ENCODE peak calls at places on chromosomes 11 and 22, in eight cellular contexts. V is adrenal gland, W is right lobe of liver, L is MCF 10A, Q is GM13976, A is osteocyte, I is Calu3, K is nephron progenitor cell. H is an unnamed sample.
A peak's percentile ranks its signal among the peaks of the same experiment; 100 is the strongest.

GRCh38 chr11:37474889-37475288 is 876.9 kb upstream of the RAG2 start:
- DNase-seq in W (no peak), V (no peak), K (no peak), I (no peak), L (no peak), Q (no peak), A (no peak), H (no peak)

GRCh38 chr11:9753031-9753430 is 89.2 kb downstream of the SWAP70 start:
- DNase-seq in K (no peak), A (no peak), Q (no peak), I (no peak), V (no peak), L (peak; percentile 36), W (no peak), H (no peak)

GRCh38 chr11:108616549-108616948 is 23.0 kb upstream of the EXPH5 start:
- DNase-seq in Q (no peak), L (peak; percentile 96), K (no peak), A (no peak), V (no peak), I (peak; percentile 22), W (no peak), H (no peak)

GRCh38 chr22:28600546-28601143 is 79.0 kb downstream of the TTC28 start:
- DNase-seq in K (no peak), Q (peak; percentile 43), W (no peak), V (no peak), L (peak; percentile 56), I (peak; percentile 21), A (no peak), H (peak; percentile 40)

GRCh38 chr11:33320814-33321330 is 63.7 kb downstream of the HIPK3 start:
- DNase-seq in Q (no peak), L (no peak), K (no peak), A (no peak), I (no peak), W (no peak), V (no peak), H (no peak)

GRCh38 chr11:1817511-1817910 is 17.3 kb upstream of the SYT8 start:
- DNase-seq in V (no peak), L (no peak), K (no peak), W (no peak), I (no peak), Q (no peak), A (no peak), H (no peak)

GRCh38 chr11:114972105-114972504 is 293.8 kb downstream of the NXPE2 start:
- DNase-seq in V (no peak), Q (no peak), W (no peak), K (no peak), A (no peak), L (no peak), I (no peak), H (no peak)

GRCh38 chr11:1870721-1871466 is 18.0 kb downstream of the LSP1 start:
- DNase-seq in I (no peak), A (no peak), W (no peak), L (no peak), V (peak; percentile 81), Q (no peak), K (peak; percentile 36), H (no peak)

GRCh38 chr11:47257518-47258316 is at the start of gene NR1H3:
- DNase-seq in Q (peak; percentile 66), L (peak; percentile 88), K (peak; percentile 73), V (peak; percentile 86), W (peak; percentile 95), A (no peak), I (peak; percentile 34), H (peak; percentile 42)

GRCh38 chr11:134272381-134273316 is 3.5 kb upstream of the GLB1L3 start:
- DNase-seq in L (no peak), A (peak; percentile 57), I (no peak), V (no peak), K (no peak), Q (no peak), W (peak; percentile 89), H (no peak)

GRCh38 chr11:26011474-26011873 is 320.5 kb upstream of the ANO3 start:
- DNase-seq in W (no peak), L (no peak), A (no peak), K (no peak), V (no peak), Q (no peak), I (no peak), H (no peak)

GRCh38 chr11:326842-327580 is 6.4 kb upstream of the IFITM3 start:
- DNase-seq in Q (peak; percentile 88), W (peak; percentile 88), K (no peak), V (peak; percentile 90), A (no peak), I (no peak), L (peak; percentile 46), H (peak; percentile 84)

GRCh38 chr22:17980638-17981051 is 43.7 kb downstream of the MICAL3 start:
- DNase-seq in W (no peak), A (no peak), Q (no peak), L (no peak), V (peak; percentile 47), I (peak; percentile 16), K (no peak), H (no peak)

GRCh38 chr11:79100093-79100704 is 340.6 kb downstream of the TENM4 start:
- DNase-seq in W (peak; percentile 48), K (peak; percentile 49), Q (peak; percentile 76), V (peak; percentile 55), I (peak; percentile 53), L (peak; percentile 76), A (no peak), H (peak; percentile 81)

GRCh38 chr11:255176-255575 is 18.4 kb downstream of the PSMD13 start:
- DNase-seq in V (no peak), A (no peak), I (no peak), K (no peak), Q (no peak), L (peak; percentile 21), W (no peak), H (no peak)

GRCh38 chr11:102111787-102112653 is 1.8 kb downstream of the YAP1 start:
- DNase-seq in V (no peak), L (peak; percentile 95), A (no peak), I (no peak), Q (no peak), W (peak; percentile 57), K (no peak), H (no peak)

DNA sequence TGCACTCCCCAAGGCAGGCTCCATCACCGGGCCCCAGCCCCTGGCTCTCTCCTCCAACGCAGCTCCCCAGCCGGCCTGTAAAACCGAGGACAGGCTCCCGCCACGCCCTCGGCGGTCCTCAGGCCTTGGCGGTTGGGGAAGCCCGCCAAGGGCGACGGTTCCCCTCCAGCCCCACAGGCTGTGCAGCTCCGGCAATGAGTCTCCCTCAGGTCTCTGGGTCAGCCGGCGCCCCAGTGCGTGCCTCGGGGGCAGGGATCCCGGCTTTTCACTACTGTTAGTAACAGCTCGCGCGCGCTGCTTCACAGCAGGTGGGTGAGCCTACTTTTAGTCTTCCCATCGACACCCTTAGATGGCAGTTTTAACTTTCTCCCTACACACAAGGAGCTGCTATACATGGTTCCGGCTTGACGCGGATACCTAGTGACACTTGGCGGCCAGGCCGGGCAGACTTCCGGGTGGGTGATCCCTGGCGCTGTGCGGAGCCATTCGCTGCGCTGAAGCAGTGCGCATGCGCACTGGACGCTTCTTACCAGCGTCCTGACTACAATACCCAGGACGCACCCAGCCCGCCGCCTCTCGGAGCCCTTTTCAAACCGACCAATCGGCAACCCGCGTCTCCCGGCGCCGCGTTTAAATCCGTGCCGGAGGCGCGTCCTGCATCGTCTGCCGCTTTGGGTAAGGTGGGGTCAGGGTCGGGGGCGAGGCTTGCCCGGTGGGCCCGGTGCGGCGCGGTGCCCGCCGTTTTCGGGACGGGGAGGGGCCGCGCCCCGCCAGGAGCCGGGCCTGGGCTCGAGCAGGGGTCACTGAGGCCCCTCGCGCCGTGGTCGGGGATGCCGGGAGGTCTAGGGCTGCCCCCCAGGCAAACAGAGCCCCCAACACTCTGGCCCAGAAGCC is at the start of gene GTSE1:
- DNase-seq in Q (peak; percentile 100), W (peak; percentile 98), K (peak; percentile 96), V (peak; percentile 98), I (peak; percentile 96), L (peak; percentile 98), A (peak; percentile 99), H (peak; percentile 99)
- TF ChIP-seq CTCF in Q (peak; percentile 27), W (peak; percentile 10), K (no peak), V (peak; percentile 2), I (no peak), L (no peak), A (peak; percentile 40), H (peak; percentile 34)

DNA sequence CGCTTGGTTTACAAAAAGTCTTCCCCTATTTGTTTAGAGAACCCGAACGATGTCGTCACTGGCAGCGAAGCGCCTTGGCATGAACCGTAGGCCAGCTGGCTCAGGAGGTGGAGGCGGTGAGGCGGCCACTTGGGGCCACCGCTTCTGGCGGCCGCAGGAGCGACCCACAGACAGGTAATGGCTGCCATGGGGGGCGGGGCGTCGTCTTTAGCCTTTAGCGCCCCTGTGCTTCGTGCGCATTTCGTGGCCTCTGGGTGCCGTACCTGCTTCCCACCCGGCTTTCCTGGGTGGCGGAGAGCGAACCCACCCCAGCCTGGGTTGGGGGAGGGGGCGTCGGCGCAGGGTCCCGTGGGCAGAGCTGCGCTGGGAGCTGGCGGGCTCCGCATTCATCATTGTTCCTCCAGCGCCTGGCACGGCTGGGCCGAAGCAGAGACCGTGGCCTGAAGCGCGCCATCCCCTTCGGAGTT is 470 bp upstream of the OSBP2 start:
- DNase-seq in L (peak; percentile 42), W (peak; percentile 76), A (no peak), K (peak; percentile 63), Q (peak; percentile 60), V (peak; percentile 76), I (peak; percentile 78), H (peak; percentile 63)
- TF ChIP-seq CTCF in L (no peak), W (no peak), A (no peak), K (no peak), Q (no peak), V (peak; percentile 8), I (no peak), H (no peak)

GRCh38 chr11:62732830-62733229 is 4.5 kb downstream of the TTC9C start:
- DNase-seq in A (no peak), K (no peak), L (peak; percentile 57), W (no peak), V (no peak), I (no peak), Q (no peak), H (no peak)
- TF ChIP-seq CTCF in A (peak; percentile 32), K (no peak), L (peak; percentile 42), W (no peak), V (peak; percentile 8), I (no peak), Q (no peak), H (no peak)

DNA sequence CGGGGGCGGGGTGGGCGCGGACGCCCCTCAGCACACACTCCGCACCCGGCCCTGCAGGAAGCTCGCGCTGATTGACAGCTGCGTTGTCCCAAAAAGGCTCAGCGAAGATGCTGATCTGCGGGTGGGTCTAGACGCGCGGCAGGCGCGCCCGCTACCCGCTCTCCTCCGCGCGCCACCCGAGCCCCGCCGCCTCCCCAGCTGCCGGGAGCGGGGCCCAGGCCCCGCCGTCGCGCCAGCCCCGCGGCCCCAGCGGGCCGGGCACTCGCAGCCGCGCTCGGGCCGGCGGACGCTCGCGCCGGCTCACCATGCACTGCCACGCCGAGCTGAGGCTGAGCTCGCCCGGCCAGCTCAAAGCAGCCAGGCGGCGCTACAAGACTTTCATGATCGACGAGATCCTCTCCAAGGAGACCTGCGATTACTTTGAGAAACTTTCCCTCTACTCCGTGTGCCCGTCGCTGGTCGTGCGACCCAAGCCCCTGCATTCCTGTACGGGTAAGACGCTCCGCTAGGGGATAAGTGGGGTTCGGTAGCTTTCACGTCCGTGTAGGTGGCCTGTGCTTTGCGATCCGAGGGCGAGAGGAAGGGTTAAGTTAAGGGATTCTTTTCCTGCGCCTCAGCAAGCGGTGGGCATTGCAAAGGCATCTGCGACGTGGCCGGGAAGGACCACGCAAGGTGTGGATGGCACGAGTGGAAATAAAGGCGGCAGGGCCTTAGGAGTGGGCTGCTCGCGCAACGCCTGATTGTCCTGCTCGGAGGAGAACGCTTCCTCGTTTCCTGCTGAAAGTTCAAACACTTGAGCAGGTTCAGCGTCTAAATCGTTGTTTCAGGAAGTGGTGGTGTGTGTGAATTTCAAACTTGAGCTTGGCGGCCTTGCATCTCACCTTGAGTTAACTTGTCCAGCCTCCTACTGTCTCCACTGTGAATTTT is at the start of gene BARX2:
- DNase-seq in I (no peak), L (peak; percentile 72), W (no peak), K (peak; percentile 69), Q (peak; percentile 62), A (no peak), V (no peak), H (peak; percentile 62)
- TF ChIP-seq CTCF in I (no peak), L (peak; percentile 63), W (peak; percentile 37), K (peak; percentile 29), Q (peak; percentile 58), A (peak; percentile 56), V (peak; percentile 34), H (peak; percentile 48)

H was measured in GM13977.